ENCODE peak calls at places on chromosomes 3 and 15, in nine cellular contexts. One of them, this sample, is unnamed.

GRCh38 chr3:188077160-188077812 is 76.7 kb upstream of the LPP start:
- DNase-seq in brain microvascular endothelial cell: no peak
- DNase-seq in right cardiac atrium: peak; percentile 25
- DNase-seq in cardiac muscle cell: no peak
- DNase-seq in HL-60: no peak
- DNase-seq in neural progenitor cell: no peak
- DNase-seq in gastrocnemius medialis: peak; percentile 70
- DNase-seq in uterus: peak; percentile 67
- DNase-seq in psoas muscle: peak; percentile 82
- DNase-seq in this sample: no peak

GRCh38 chr15:75947117-75947516 is 43.4 kb downstream of the FBXO22 start:
- DNase-seq in brain microvascular endothelial cell: peak; percentile 56
- DNase-seq in right cardiac atrium: no peak
- DNase-seq in cardiac muscle cell: peak; percentile 45
- DNase-seq in HL-60: no peak
- DNase-seq in neural progenitor cell: no peak
- DNase-seq in gastrocnemius medialis: no peak
- DNase-seq in uterus: no peak
- DNase-seq in psoas muscle: no peak
- DNase-seq in this sample: no peak

GRCh38 chr3:150599611-150600297 is 3.4 kb upstream of the SELENOT start:
- DNase-seq in brain microvascular endothelial cell: peak; percentile 87
- DNase-seq in right cardiac atrium: no peak
- DNase-seq in cardiac muscle cell: peak; percentile 24
- DNase-seq in HL-60: peak; percentile 25
- DNase-seq in neural progenitor cell: no peak
- DNase-seq in gastrocnemius medialis: no peak
- DNase-seq in uterus: no peak
- DNase-seq in psoas muscle: no peak
- DNase-seq in this sample: no peak

GRCh38 chr3:117059054-117059989 is 349.7 kb downstream of the TUSC7 start:
- DNase-seq in brain microvascular endothelial cell: no peak
- DNase-seq in right cardiac atrium: no peak
- DNase-seq in cardiac muscle cell: peak; percentile 43
- DNase-seq in HL-60: no peak
- DNase-seq in neural progenitor cell: peak; percentile 57
- DNase-seq in gastrocnemius medialis: no peak
- DNase-seq in uterus: no peak
- DNase-seq in psoas muscle: no peak
- DNase-seq in this sample: no peak

GRCh38 chr3:152491922-152492321 is 223.2 kb downstream of the MBNL1 start:
- DNase-seq in brain microvascular endothelial cell: no peak
- DNase-seq in right cardiac atrium: no peak
- DNase-seq in cardiac muscle cell: no peak
- DNase-seq in HL-60: no peak
- DNase-seq in neural progenitor cell: no peak
- DNase-seq in gastrocnemius medialis: no peak
- DNase-seq in uterus: no peak
- DNase-seq in psoas muscle: no peak
- DNase-seq in this sample: no peak

GRCh38 chr15:41603941-41604660 is 45.1 kb downstream of the TYRO3 start:
- DNase-seq in brain microvascular endothelial cell: peak; percentile 73
- DNase-seq in right cardiac atrium: peak; percentile 68
- DNase-seq in cardiac muscle cell: peak; percentile 90
- DNase-seq in HL-60: peak; percentile 65
- DNase-seq in neural progenitor cell: peak; percentile 88
- DNase-seq in gastrocnemius medialis: peak; percentile 34
- DNase-seq in uterus: peak; percentile 65
- DNase-seq in psoas muscle: peak; percentile 65
- DNase-seq in this sample: peak; percentile 68

GRCh38 chr3:67875338-67875737 is 220.9 kb upstream of the SUCLG2 start:
- DNase-seq in brain microvascular endothelial cell: no peak
- DNase-seq in right cardiac atrium: no peak
- DNase-seq in cardiac muscle cell: no peak
- DNase-seq in HL-60: no peak
- DNase-seq in neural progenitor cell: no peak
- DNase-seq in gastrocnemius medialis: no peak
- DNase-seq in uterus: no peak
- DNase-seq in psoas muscle: no peak
- DNase-seq in this sample: no peak

GRCh38 chr3:188720215-188720614 is 451.6 kb upstream of the TPRG1 start:
- DNase-seq in brain microvascular endothelial cell: no peak
- DNase-seq in right cardiac atrium: no peak
- DNase-seq in cardiac muscle cell: no peak
- DNase-seq in HL-60: no peak
- DNase-seq in neural progenitor cell: no peak
- DNase-seq in gastrocnemius medialis: no peak
- DNase-seq in uterus: no peak
- DNase-seq in psoas muscle: no peak
- DNase-seq in this sample: no peak

GRCh38 chr3:156910022-156910421 is 83.9 kb downstream of the LEKR1 start:
- DNase-seq in brain microvascular endothelial cell: no peak
- DNase-seq in right cardiac atrium: no peak
- DNase-seq in cardiac muscle cell: no peak
- DNase-seq in HL-60: no peak
- DNase-seq in neural progenitor cell: no peak
- DNase-seq in gastrocnemius medialis: no peak
- DNase-seq in uterus: no peak
- DNase-seq in psoas muscle: no peak
- DNase-seq in this sample: no peak

GRCh38 chr3:19213608-19214220 is 65.4 kb downstream of the KCNH8 start:
- DNase-seq in brain microvascular endothelial cell: no peak
- DNase-seq in right cardiac atrium: no peak
- DNase-seq in cardiac muscle cell: no peak
- DNase-seq in HL-60: peak; percentile 2
- DNase-seq in neural progenitor cell: peak; percentile 35
- DNase-seq in gastrocnemius medialis: no peak
- DNase-seq in uterus: no peak
- DNase-seq in psoas muscle: no peak
- DNase-seq in this sample: no peak

GRCh38 chr3:163622384-163622783 is 1455.9 kb downstream of the SI start:
- DNase-seq in brain microvascular endothelial cell: peak; percentile 52
- DNase-seq in right cardiac atrium: no peak
- DNase-seq in cardiac muscle cell: no peak
- DNase-seq in HL-60: no peak
- DNase-seq in neural progenitor cell: peak; percentile 81
- DNase-seq in gastrocnemius medialis: no peak
- DNase-seq in uterus: no peak
- DNase-seq in psoas muscle: no peak
- DNase-seq in this sample: no peak

GRCh38 chr15:37101634-37102314 is 1.4 kb upstream of the MEIS2 start:
- DNase-seq in brain microvascular endothelial cell: no peak
- DNase-seq in right cardiac atrium: peak; percentile 84
- DNase-seq in cardiac muscle cell: peak; percentile 92
- DNase-seq in HL-60: peak; percentile 29
- DNase-seq in neural progenitor cell: peak; percentile 92
- DNase-seq in gastrocnemius medialis: no peak
- DNase-seq in uterus: peak; percentile 86
- DNase-seq in psoas muscle: peak; percentile 80
- DNase-seq in this sample: peak; percentile 86

GRCh38 chr15:37104413-37105392 is 4.4 kb upstream of the MEIS2 start:
- DNase-seq in brain microvascular endothelial cell: no peak
- DNase-seq in right cardiac atrium: no peak
- DNase-seq in cardiac muscle cell: peak; percentile 56
- DNase-seq in HL-60: no peak
- DNase-seq in neural progenitor cell: peak; percentile 61
- DNase-seq in gastrocnemius medialis: no peak
- DNase-seq in uterus: no peak
- DNase-seq in psoas muscle: no peak
- DNase-seq in this sample: no peak

GRCh38 chr15:37100109-37100873 is at the start of gene MEIS2:
- DNase-seq in brain microvascular endothelial cell: peak; percentile 79
- DNase-seq in right cardiac atrium: peak; percentile 95
- DNase-seq in cardiac muscle cell: peak; percentile 98
- DNase-seq in HL-60: peak; percentile 73
- DNase-seq in neural progenitor cell: peak; percentile 94
- DNase-seq in gastrocnemius medialis: peak; percentile 59
- DNase-seq in uterus: peak; percentile 95
- DNase-seq in psoas muscle: peak; percentile 92
- DNase-seq in this sample: peak; percentile 95

GRCh38 chr15:37103475-37104071 is 3.2 kb upstream of the MEIS2 start:
- DNase-seq in brain microvascular endothelial cell: no peak
- DNase-seq in right cardiac atrium: no peak
- DNase-seq in cardiac muscle cell: no peak
- DNase-seq in HL-60: no peak
- DNase-seq in neural progenitor cell: no peak
- DNase-seq in gastrocnemius medialis: no peak
- DNase-seq in uterus: no peak
- DNase-seq in psoas muscle: no peak
- DNase-seq in this sample: peak; percentile 33

GRCh38 chr15:37102315-37103021 is 2.1 kb upstream of the MEIS2 start:
- DNase-seq in brain microvascular endothelial cell: no peak
- DNase-seq in right cardiac atrium: peak; percentile 30
- DNase-seq in cardiac muscle cell: peak; percentile 65
- DNase-seq in HL-60: no peak
- DNase-seq in neural progenitor cell: peak; percentile 76
- DNase-seq in gastrocnemius medialis: no peak
- DNase-seq in uterus: peak; percentile 41
- DNase-seq in psoas muscle: peak; percentile 44
- DNase-seq in this sample: peak; percentile 50
- H3K27me3 ChIP-seq in brain microvascular endothelial cell: peaks cover 42% of the 10 kb centered on the region
- H3K27me3 ChIP-seq in right cardiac atrium: no peaks in the 10 kb centered on the region
- H3K27me3 ChIP-seq in cardiac muscle cell: no peaks in the 10 kb centered on the region
- H3K27me3 ChIP-seq in HL-60: peaks cover 57% of the 10 kb centered on the region
- H3K27me3 ChIP-seq in neural progenitor cell: peaks cover 68% of the 10 kb centered on the region
- H3K27me3 ChIP-seq in gastrocnemius medialis: peaks cover 98% of the 10 kb centered on the region
- H3K27me3 ChIP-seq in uterus: no peaks in the 10 kb centered on the region
- H3K27me3 ChIP-seq in psoas muscle: peaks cover 6% of the 10 kb centered on the region
- H3K27me3 ChIP-seq in this sample: no peaks in the 10 kb centered on the region

DNA sequence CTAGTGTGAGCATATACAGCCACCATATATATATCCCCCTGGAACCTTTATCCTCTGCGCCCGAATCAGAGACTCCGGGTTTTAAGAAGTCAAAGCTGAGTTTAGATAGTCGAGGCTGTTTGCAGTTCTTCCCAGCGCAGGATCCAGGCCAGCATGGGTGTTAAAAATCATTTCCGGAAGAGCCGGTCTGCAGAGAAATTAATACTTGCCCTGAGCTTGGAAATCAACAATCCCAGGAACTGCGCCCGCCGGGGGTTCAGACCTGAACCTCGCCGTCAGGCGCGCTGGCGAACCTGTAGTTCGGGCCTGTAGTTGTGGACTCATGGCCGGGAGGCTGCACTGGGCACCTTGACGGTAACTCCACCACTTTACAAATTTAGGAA is 2.3 kb downstream of the SHOX2 start:
- DNase-seq in brain microvascular endothelial cell: no peak
- DNase-seq in right cardiac atrium: no peak
- DNase-seq in cardiac muscle cell: no peak
- DNase-seq in HL-60: no peak
- DNase-seq in neural progenitor cell: peak; percentile 28
- DNase-seq in gastrocnemius medialis: no peak
- DNase-seq in uterus: no peak
- DNase-seq in psoas muscle: no peak
- DNase-seq in this sample: no peak
- H3K27me3 ChIP-seq in brain microvascular endothelial cell: peaks cover 88% of the 10 kb centered on the region
- H3K27me3 ChIP-seq in right cardiac atrium: no peaks in the 10 kb centered on the region
- H3K27me3 ChIP-seq in cardiac muscle cell: peaks cover 100% of the 10 kb centered on the region
- H3K27me3 ChIP-seq in HL-60: no peaks in the 10 kb centered on the region
- H3K27me3 ChIP-seq in neural progenitor cell: peaks cover 100% of the 10 kb centered on the region
- H3K27me3 ChIP-seq in gastrocnemius medialis: peaks cover 98% of the 10 kb centered on the region
- H3K27me3 ChIP-seq in uterus: peaks cover 95% of the 10 kb centered on the region
- H3K27me3 ChIP-seq in psoas muscle: peaks cover 11% of the 10 kb centered on the region
- H3K27me3 ChIP-seq in this sample: peaks cover 9% of the 10 kb centered on the region

GRCh38 chr3:32239638-32240550 is 1.4 kb downstream of the CMTM8 start:
- DNase-seq in brain microvascular endothelial cell: no peak
- DNase-seq in right cardiac atrium: no peak
- DNase-seq in cardiac muscle cell: peak; percentile 50
- DNase-seq in HL-60: peak; percentile 9
- DNase-seq in neural progenitor cell: peak; percentile 52
- DNase-seq in gastrocnemius medialis: no peak
- DNase-seq in uterus: no peak
- DNase-seq in psoas muscle: no peak
- DNase-seq in this sample: no peak

GRCh38 chr3:32241100-32241499 is 2.6 kb downstream of the CMTM8 start:
- DNase-seq in brain microvascular endothelial cell: no peak
- DNase-seq in right cardiac atrium: no peak
- DNase-seq in cardiac muscle cell: no peak
- DNase-seq in HL-60: no peak
- DNase-seq in neural progenitor cell: no peak
- DNase-seq in gastrocnemius medialis: no peak
- DNase-seq in uterus: no peak
- DNase-seq in psoas muscle: no peak
- DNase-seq in this sample: no peak

GRCh38 chr3:32238027-32238815 is at the start of gene CMTM8:
- DNase-seq in brain microvascular endothelial cell: no peak
- DNase-seq in right cardiac atrium: peak; percentile 58
- DNase-seq in cardiac muscle cell: peak; percentile 53
- DNase-seq in HL-60: peak; percentile 50
- DNase-seq in neural progenitor cell: peak; percentile 88
- DNase-seq in gastrocnemius medialis: no peak
- DNase-seq in uterus: peak; percentile 19
- DNase-seq in psoas muscle: peak; percentile 66
- DNase-seq in this sample: no peak

GRCh38 chr3:32237670-32238026 is 832 bp upstream of the CMTM8 start:
- DNase-seq in brain microvascular endothelial cell: no peak
- DNase-seq in right cardiac atrium: no peak
- DNase-seq in cardiac muscle cell: no peak
- DNase-seq in HL-60: no peak
- DNase-seq in neural progenitor cell: no peak
- DNase-seq in gastrocnemius medialis: no peak
- DNase-seq in uterus: no peak
- DNase-seq in psoas muscle: no peak
- DNase-seq in this sample: no peak

GRCh38 chr3:32238816-32239637 is 547 bp downstream of the CMTM8 start:
- DNase-seq in brain microvascular endothelial cell: no peak
- DNase-seq in right cardiac atrium: peak; percentile 32
- DNase-seq in cardiac muscle cell: peak; percentile 41
- DNase-seq in HL-60: peak; percentile 68
- DNase-seq in neural progenitor cell: no peak
- DNase-seq in gastrocnemius medialis: no peak
- DNase-seq in uterus: no peak
- DNase-seq in psoas muscle: peak; percentile 64
- DNase-seq in this sample: no peak
- H3K27me3 ChIP-seq in brain microvascular endothelial cell: no peaks in the 10 kb centered on the region
- H3K27me3 ChIP-seq in right cardiac atrium: no peaks in the 10 kb centered on the region
- H3K27me3 ChIP-seq in cardiac muscle cell: peaks cover 11% of the 10 kb centered on the region
- H3K27me3 ChIP-seq in HL-60: no peaks in the 10 kb centered on the region
- H3K27me3 ChIP-seq in neural progenitor cell: peaks cover 40% of the 10 kb centered on the region
- H3K27me3 ChIP-seq in gastrocnemius medialis: peaks cover 31% of the 10 kb centered on the region
- H3K27me3 ChIP-seq in uterus: no peaks in the 10 kb centered on the region
- H3K27me3 ChIP-seq in psoas muscle: no peaks in the 10 kb centered on the region
- H3K27me3 ChIP-seq in this sample: no peaks in the 10 kb centered on the region

DNA sequence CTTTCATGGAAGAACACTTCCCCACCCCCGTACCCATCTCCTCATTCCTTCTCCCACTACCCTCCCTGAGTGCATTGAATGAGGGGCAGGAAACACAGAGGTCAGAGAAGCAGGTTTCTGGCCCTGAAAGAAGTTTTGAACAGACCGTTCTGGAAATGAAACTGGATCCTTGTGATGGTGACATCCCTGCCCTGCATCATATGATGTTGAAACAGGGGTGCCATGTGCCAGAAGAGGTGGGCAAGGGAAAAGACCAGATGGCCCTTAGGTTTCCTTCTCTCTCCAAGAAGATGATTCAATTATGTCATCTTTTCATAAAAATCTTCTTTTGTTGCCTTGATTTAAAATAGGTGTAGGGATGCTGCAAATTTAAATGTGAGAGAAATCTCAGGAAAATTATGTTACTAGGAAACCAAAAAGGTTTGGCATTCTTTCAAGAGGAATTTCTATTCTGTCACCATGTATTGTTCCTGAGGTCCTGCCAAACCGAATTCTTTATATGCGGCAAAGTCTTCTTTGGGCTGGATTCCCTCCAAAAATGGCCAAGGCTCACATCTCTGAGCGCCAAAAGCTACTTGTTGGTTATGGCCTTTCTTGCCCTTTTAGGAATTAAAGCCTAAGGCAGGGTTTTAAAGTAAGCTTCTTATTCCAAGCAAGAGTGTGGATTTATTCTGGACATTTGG is 19.9 kb upstream of the TNFAIP8L3 start:
- DNase-seq in brain microvascular endothelial cell: no peak
- DNase-seq in right cardiac atrium: no peak
- DNase-seq in cardiac muscle cell: peak; percentile 72
- DNase-seq in HL-60: no peak
- DNase-seq in neural progenitor cell: no peak
- DNase-seq in gastrocnemius medialis: no peak
- DNase-seq in uterus: no peak
- DNase-seq in psoas muscle: no peak
- DNase-seq in this sample: no peak
- H3K27me3 ChIP-seq in brain microvascular endothelial cell: no peaks in the 10 kb centered on the region
- H3K27me3 ChIP-seq in right cardiac atrium: no peaks in the 10 kb centered on the region
- H3K27me3 ChIP-seq in cardiac muscle cell: no peaks in the 10 kb centered on the region
- H3K27me3 ChIP-seq in HL-60: no peaks in the 10 kb centered on the region
- H3K27me3 ChIP-seq in neural progenitor cell: no peaks in the 10 kb centered on the region
- H3K27me3 ChIP-seq in gastrocnemius medialis: no peaks in the 10 kb centered on the region
- H3K27me3 ChIP-seq in uterus: no peaks in the 10 kb centered on the region
- H3K27me3 ChIP-seq in psoas muscle: no peaks in the 10 kb centered on the region
- H3K27me3 ChIP-seq in this sample: no peaks in the 10 kb centered on the region

This sample was measured in ovary.